ENCODE peak calls at places on chromosomes 4 and X, in ten cellular contexts. W is NCI-H1930, L is fibroblast of lung, S is AG04449, V is H7, D is 8988T, H is amniotic stem cell, A is mammary epithelial cell, N is MG63, Y is head of caudate nucleus. J is an unnamed sample.

GRCh38 chr4:133524369-133524768 is 375.3 kb downstream of the PCDH10 start:
- DNase-seq in D (no peak), N (no peak), A (no peak), V (no peak), Y (no peak), S (no peak), H (no peak), W (no peak), L (peak), J (no peak)

GRCh38 chr4:74473155-74473811 is 28.3 kb downstream of the AREG start:
- DNase-seq in S (peak), N (peak), A (peak), V (no peak), Y (no peak), L (peak), H (peak), W (no peak), D (no peak), J (peak)

GRCh38 chr4:17781072-17781830 is at the start of gene FAM184B:
- DNase-seq in L (peak), V (peak), H (no peak), A (no peak), S (no peak), Y (peak), N (peak), D (no peak), W (no peak), J (peak)

GRCh38 chrX:10904220-10904619 is 206.9 kb upstream of the HCCS start:
- DNase-seq in H (no peak), W (no peak), S (peak), L (peak), D (no peak), N (no peak), V (no peak), A (no peak), Y (no peak), J (no peak)

GRCh38 chrX:55450259-55450658 is 1.7 kb upstream of the MAGEH1 start:
- DNase-seq in N (no peak), Y (no peak), A (no peak), D (no peak), S (no peak), H (no peak), W (no peak), V (peak), L (no peak), J (no peak)

GRCh38 chrX:155188786-155189185 is 27.5 kb upstream of the VBP1 start:
- DNase-seq in H (no peak), Y (no peak), W (no peak), D (no peak), V (no peak), A (no peak), L (no peak), N (no peak), S (no peak), J (no peak)

GRCh38 chr4:42150653-42151567 is 1.5 kb downstream of the BEND4 start:
- DNase-seq in S (no peak), A (peak), L (no peak), Y (no peak), H (no peak), W (no peak), D (no peak), N (no peak), V (peak), J (no peak)

GRCh38 chr4:110487873-110488272 is 11.9 kb downstream of the ENPEP start:
- DNase-seq in L (no peak), S (no peak), W (no peak), N (no peak), A (no peak), V (no peak), D (no peak), Y (no peak), H (no peak), J (peak)

GRCh38 chr4:146255463-146255862 is 41.1 kb downstream of the REELD1 start:
- DNase-seq in L (peak), W (no peak), S (no peak), D (no peak), A (no peak), V (no peak), N (no peak), H (no peak), Y (no peak), J (no peak)

GRCh38 chr4:8328456-8328855 is 58.9 kb downstream of the HTRA3 start:
- DNase-seq in D (no peak), A (no peak), L (no peak), Y (peak), H (no peak), V (no peak), N (no peak), S (no peak), W (no peak), J (no peak)

GRCh38 chrX:53357799-53358530 is 64.5 kb downstream of the SMC1A start:
- DNase-seq in Y (peak), W (no peak), H (no peak), A (no peak), V (peak), L (peak), D (no peak), S (no peak), N (no peak), J (peak)

GRCh38 chr4:105496899-105497298 is 23.0 kb upstream of the PPA2 start:
- DNase-seq in L (no peak), S (no peak), A (no peak), N (no peak), H (no peak), V (no peak), D (no peak), Y (no peak), W (no peak), J (no peak)

J was measured in myocyte.